ENCODE peak calls at places on chromosomes 1 and 21, in four cellular contexts. A is ovary; M is HCT116; P is CD8-positive, alpha-beta T cell. N is an unnamed sample.

GRCh38 chr1:32112800-32113375 is 5.0 kb downstream of the KPNA6 start:
- DNase-seq in P (no peak), A (no peak), M (no peak), N (no peak)

GRCh38 chr1:92538048-92538412 is 51.3 kb upstream of the GFI1 start:
- DNase-seq in P (no peak), M (no peak), A (no peak), N (peak; percentile 56)

GRCh38 chr21:37861561-37861960 is 54.7 kb downstream of the KCNJ6 start:
- DNase-seq in A (no peak), M (no peak), P (no peak), N (no peak)

GRCh38 chr1:91129017-91129416 is 107.2 kb upstream of the ZNF644 start:
- DNase-seq in P (no peak), M (no peak), A (no peak), N (no peak)

GRCh38 chr1:100302756-100303155 is 36.7 kb downstream of the RTCA start:
- DNase-seq in A (no peak), P (no peak), M (no peak), N (no peak)

GRCh38 chr1:91712393-91712792 is 173.6 kb downstream of the TGFBR3 start:
- DNase-seq in A (no peak), P (no peak), M (no peak), N (peak; percentile 14)

GRCh38 chr1:6675936-6676335 is 25.7 kb downstream of the DNAJC11 start:
- DNase-seq in P (no peak), A (no peak), M (no peak), N (no peak)

GRCh38 chr1:90748668-90749067 is 31.6 kb upstream of the BARHL2 start:
- DNase-seq in A (no peak), P (no peak), M (no peak), N (no peak)

GRCh38 chr1:214862421-214862820 is 220.1 kb upstream of the KCNK2 start:
- DNase-seq in M (no peak), P (no peak), A (no peak), N (no peak)

GRCh38 chr1:52059326-52059725 is 3.2 kb downstream of the BTF3L4 start:
- DNase-seq in P (no peak), A (no peak), M (no peak), N (no peak)

GRCh38 chr1:176601358-176601757 is 138.4 kb downstream of the PAPPA2 start:
- DNase-seq in A (no peak), P (no peak), M (no peak), N (no peak)

GRCh38 chr1:62229932-62230331 is 35.3 kb downstream of the L1TD1 start:
- DNase-seq in M (no peak), P (no peak), A (no peak), N (no peak)

GRCh38 chr1:97654866-97655265 is 266.0 kb downstream of the DPYD start:
- DNase-seq in M (no peak), P (no peak), A (no peak), N (no peak)

GRCh38 chr1:7469255-7469938 is 301.7 kb upstream of the VAMP3 start:
- DNase-seq in P (no peak), M (no peak), A (no peak), N (no peak)

GRCh38 chr1:68291763-68292384 is 59.6 kb upstream of the WLS start:
- DNase-seq in P (no peak), M (no peak), A (no peak), N (no peak)

GRCh38 chr21:39020751-39021474 is 162.3 kb downstream of the PSMG1 start:
- DNase-seq in P (no peak), A (no peak), M (no peak), N (no peak)

GRCh38 chr1:180503274-180503862 is 991 bp upstream of the ACBD6 start:
- DNase-seq in P (no peak), M (no peak), A (no peak), N (peak; percentile 38)

GRCh38 chr1:85707990-85708825 is at the start of gene ZNHIT6:
- DNase-seq in M (peak; percentile 97), P (peak; percentile 73), A (peak; percentile 87), N (peak; percentile 81)
- TF ChIP-seq CTCF in M (peak; percentile 48), P (no peak), A (no peak), N (no peak)

GRCh38 chr1:13950637-13951036 is 250.6 kb downstream of the PRDM2 start:
- DNase-seq in P (no peak), M (peak; percentile 3), A (no peak), N (no peak)
- TF ChIP-seq CTCF in P (no peak), M (peak; percentile 58), A (no peak), N (peak; percentile 15)

GRCh38 chr1:1344672-1345361 is 4.4 kb downstream of the DVL1 start:
- DNase-seq in M (peak; percentile 95), A (no peak), P (no peak), N (no peak)
- TF ChIP-seq CTCF in M (peak; percentile 60), A (no peak), P (no peak), N (no peak)

GRCh38 chr21:33865996-33866575 is 49.5 kb downstream of the ATP5PO start:
- DNase-seq in P (no peak), M (no peak), A (no peak), N (no peak)
- TF ChIP-seq CTCF in P (no peak), M (no peak), A (no peak), N (no peak)

DNA sequence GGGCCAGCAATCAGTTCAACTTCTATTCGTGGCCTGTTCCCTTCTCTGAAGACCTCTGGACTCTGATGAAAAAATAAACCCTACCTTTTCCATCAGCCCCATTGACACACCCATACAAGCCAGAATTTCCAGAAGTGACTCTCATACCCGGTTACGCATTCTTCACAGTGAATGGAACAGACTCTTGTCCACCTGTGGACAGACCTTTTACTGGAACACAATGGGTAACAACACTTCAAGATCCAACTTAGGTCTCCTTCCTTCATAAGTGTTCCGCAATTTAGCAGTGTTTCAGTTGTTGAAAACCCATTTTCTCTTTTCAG is 2.6 kb upstream of the NPL start:
- DNase-seq in M (no peak), A (no peak), P (no peak), N (no peak)
- TF ChIP-seq CTCF in M (no peak), A (no peak), P (no peak), N (peak; percentile 8)

DNA sequence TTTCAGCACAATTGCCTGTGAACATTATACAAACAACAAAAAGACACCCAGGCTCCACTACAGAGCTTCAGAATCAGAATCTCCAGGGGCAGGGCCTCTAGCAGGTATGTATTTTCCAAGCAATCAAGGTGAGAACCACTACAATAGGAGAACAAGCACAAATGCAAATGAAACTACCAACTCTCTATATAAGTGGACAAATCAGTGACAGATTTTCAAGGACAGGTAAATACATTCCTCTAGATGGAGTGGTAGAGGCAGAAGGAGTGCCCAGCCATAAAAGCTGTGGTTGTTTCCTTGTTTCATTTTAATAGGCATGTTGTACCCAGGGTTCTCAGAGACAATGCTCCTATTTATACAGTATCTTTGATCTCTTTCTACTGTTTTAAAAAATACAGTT is 20.1 kb upstream of the CCDC17 start:
- DNase-seq in M (peak; percentile 8), P (no peak), A (no peak), N (no peak)
- TF ChIP-seq CTCF in M (peak; percentile 32), P (no peak), A (no peak), N (no peak)

DNA sequence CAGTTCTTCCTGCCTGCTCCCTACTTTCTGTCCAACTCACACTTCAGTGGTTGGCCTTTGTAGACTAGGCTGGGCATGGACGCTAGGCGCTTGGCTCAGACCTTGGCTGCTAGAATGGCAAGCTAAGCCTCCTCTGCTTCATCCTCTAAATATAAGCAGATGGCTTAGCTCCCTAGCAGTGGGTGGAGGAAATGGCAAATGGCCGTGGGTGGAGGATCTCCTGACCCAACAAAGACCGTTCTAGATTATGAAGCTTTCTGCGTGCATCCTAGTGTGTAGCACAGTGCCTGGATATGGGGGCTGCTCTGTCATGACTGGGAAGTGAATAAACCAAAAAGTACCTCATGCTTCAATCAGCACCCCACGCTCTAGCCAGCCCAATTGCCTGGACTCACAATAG is 10.4 kb upstream of the ETV3L start:
- DNase-seq in A (no peak), M (no peak), P (no peak), N (no peak)
- TF ChIP-seq CTCF in A (no peak), M (no peak), P (no peak), N (no peak)

GRCh38 chr1:154955718-154956513 is at the start of gene PBXIP1:
- DNase-seq in P (peak; percentile 65), A (peak; percentile 75), M (peak; percentile 80), N (peak; percentile 94)
- TF ChIP-seq CTCF in P (no peak), A (no peak), M (peak; percentile 2), N (no peak)

DNA sequence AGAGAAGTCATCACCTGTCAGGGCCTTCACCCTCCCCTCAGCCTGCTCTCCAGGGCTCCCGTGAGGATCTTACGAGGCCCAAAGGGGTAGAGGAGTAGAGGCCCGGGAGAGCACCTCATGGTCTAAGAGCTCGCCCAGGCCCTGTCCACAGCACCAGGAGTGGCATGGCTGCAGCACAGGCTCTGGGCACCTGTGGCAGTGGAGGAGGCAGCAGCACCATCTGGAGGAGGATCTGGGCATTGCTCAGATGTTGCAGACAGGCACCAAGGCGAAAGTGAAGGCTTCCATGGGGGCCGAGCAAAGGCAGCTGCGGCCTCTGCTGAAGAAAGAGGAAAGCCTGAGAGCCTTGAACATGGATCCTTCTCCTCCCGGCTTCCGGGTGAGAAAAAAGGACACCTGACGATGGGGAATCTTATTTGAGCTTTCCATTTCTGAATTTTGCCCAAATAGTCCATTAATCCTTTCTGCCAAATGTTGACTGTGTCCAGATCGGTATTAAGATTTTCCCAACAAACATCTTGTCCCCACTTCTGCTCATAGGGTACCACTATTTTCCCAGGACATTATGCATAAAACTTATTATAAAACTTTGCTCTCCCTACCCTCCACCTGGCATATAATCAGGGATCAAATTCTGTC is 604.7 kb downstream of the PTPRC start:
- DNase-seq in M (peak; percentile 48), P (peak; percentile 31), A (no peak), N (peak; percentile 75)
- TF ChIP-seq CTCF in M (peak; percentile 90), P (peak; percentile 57), A (no peak), N (peak; percentile 95)

GRCh38 chr1:233443040-233443439 is 115.5 kb downstream of the MAP3K21 start:
- DNase-seq in A (no peak), P (no peak), M (no peak), N (no peak)

GRCh38 chr1:233441981-233442380 is 114.5 kb downstream of the MAP3K21 start:
- DNase-seq in P (no peak), A (no peak), M (no peak), N (no peak)

GRCh38 chr1:233442392-233442791 is 114.9 kb downstream of the MAP3K21 start:
- DNase-seq in P (no peak), A (no peak), M (no peak), N (no peak)

GRCh38 chr1:233439721-233440120 is 112.2 kb downstream of the MAP3K21 start:
- DNase-seq in M (no peak), A (no peak), P (no peak), N (no peak)

DNA sequence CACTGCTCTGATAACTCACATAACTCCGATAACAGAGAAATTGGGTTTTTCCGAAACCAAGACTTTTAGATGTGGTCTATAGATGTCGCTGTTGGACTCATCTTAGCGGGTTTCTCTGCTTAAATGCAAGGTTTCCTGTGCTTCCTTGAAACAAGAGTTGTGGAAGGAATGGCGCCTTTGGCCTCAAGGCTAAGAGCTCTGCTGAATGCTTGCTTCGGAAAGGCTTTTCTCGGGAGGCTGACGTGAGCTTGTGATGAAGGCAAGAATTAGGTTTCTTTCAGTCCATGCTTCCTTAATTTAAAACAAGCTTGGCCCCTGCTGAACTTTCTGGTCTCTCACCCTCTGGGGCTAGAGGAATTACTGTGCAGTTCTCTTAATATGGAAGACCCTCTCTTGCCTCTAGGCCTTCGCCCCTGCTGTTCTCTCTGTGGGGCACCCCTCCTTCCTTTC is 113.5 kb downstream of the MAP3K21 start:
- DNase-seq in A (peak; percentile 20), P (no peak), M (peak; percentile 71), N (peak; percentile 46)
- TF ChIP-seq CTCF in A (no peak), P (no peak), M (peak; percentile 69), N (peak; percentile 43)